ENCODE peak calls at places on chromosomes 11 and 22, in four cellular contexts. One of them, this sample, is unnamed.

GRCh38 chr11:50174189-50174588 is 141.5 kb downstream of the OR4C45 start:
- DNase-seq in lower leg skin: no peak
- DNase-seq in Calu3: no peak
- DNase-seq in body of pancreas: no peak
- DNase-seq in this sample: no peak

GRCh38 chr11:30328676-30329075 is 5.8 kb downstream of the ARL14EP start:
- DNase-seq in lower leg skin: no peak
- DNase-seq in Calu3: no peak
- DNase-seq in body of pancreas: no peak
- DNase-seq in this sample: no peak

GRCh38 chr22:50209893-50210292 is 9.1 kb downstream of the SELENOO start:
- DNase-seq in Calu3: peak; percentile 69
- DNase-seq in body of pancreas: peak; percentile 77
- DNase-seq in lower leg skin: no peak
- DNase-seq in this sample: peak; percentile 61

GRCh38 chr11:68450711-68451110 is 9.8 kb upstream of the PPP6R3 start:
- DNase-seq in body of pancreas: no peak
- DNase-seq in lower leg skin: no peak
- DNase-seq in Calu3: no peak
- DNase-seq in this sample: peak; percentile 54

GRCh38 chr11:69655479-69656394 is 14.8 kb downstream of the CCND1 start:
- DNase-seq in Calu3: no peak
- DNase-seq in lower leg skin: no peak
- DNase-seq in body of pancreas: no peak
- DNase-seq in this sample: peak; percentile 51

GRCh38 chr11:6481012-6481923 is at the start of the genes ARFIP2 and TIMM10B:
- DNase-seq in Calu3: peak; percentile 96
- DNase-seq in body of pancreas: peak; percentile 98
- DNase-seq in lower leg skin: peak; percentile 99
- DNase-seq in this sample: peak; percentile 98

GRCh38 chr11:14425621-14426020 is 66.6 kb upstream of the RRAS2 start:
- DNase-seq in body of pancreas: no peak
- DNase-seq in Calu3: no peak
- DNase-seq in lower leg skin: no peak
- DNase-seq in this sample: no peak

GRCh38 chr22:48169227-48169626 is 1406.8 kb downstream of the TBC1D22A start:
- DNase-seq in body of pancreas: no peak
- DNase-seq in Calu3: no peak
- DNase-seq in lower leg skin: peak; percentile 45
- DNase-seq in this sample: no peak

GRCh38 chr11:85740464-85741400 is 54.7 kb upstream of the CCDC89 start:
- DNase-seq in body of pancreas: no peak
- DNase-seq in lower leg skin: no peak
- DNase-seq in Calu3: no peak
- DNase-seq in this sample: no peak

GRCh38 chr11:1087961-1088926 is 13.6 kb downstream of the MUC2 start:
- DNase-seq in lower leg skin: no peak
- DNase-seq in body of pancreas: no peak
- DNase-seq in Calu3: no peak
- DNase-seq in this sample: peak; percentile 32

DNA sequence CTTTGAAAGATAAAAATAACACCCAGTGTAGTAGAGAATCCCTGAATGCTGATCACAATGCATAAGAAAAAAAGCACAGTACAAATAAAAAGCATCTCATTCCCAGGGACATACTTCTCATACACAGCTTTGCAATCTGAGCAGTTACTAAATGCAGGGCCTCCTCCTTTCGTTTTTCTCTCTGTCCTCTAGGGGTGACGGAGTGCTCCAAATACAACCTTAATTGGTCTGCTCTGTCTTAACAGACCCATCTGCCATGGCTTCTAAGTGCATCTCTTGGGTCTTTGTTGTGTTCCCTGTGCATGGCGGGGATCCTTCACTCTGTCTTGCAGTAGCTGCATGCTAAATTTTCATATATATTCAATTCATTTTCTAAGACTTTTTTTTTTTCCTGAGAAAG is 1114.2 kb upstream of the RAG2 start:
- DNase-seq in lower leg skin: no peak
- DNase-seq in Calu3: no peak
- DNase-seq in body of pancreas: no peak
- DNase-seq in this sample: no peak
- TF ChIP-seq CTCF in lower leg skin: no peak
- TF ChIP-seq CTCF in Calu3: no peak
- TF ChIP-seq CTCF in body of pancreas: no peak
- TF ChIP-seq CTCF in this sample: no peak

DNA sequence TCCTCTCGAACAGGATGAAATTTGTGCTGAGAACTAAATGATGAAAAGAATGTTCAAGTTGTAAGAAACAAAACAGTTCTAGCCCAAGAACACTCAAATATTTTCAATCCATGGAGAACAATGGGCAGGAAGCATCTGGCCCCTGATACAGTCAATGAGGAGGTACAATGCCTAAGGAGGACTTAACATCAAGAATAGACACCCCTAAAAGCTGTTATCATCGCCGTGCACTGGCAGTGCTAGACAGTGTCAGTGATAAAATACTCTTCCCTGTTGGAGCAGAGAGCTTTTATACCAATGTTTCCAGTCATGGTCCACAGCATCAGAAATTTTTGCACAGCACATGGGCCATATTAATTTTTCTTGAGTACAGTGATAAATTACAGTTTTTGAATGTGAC is 20.2 kb upstream of the VSTM5 start:
- DNase-seq in lower leg skin: no peak
- DNase-seq in body of pancreas: no peak
- DNase-seq in Calu3: no peak
- DNase-seq in this sample: no peak
- TF ChIP-seq CTCF in lower leg skin: no peak
- TF ChIP-seq CTCF in body of pancreas: no peak
- TF ChIP-seq CTCF in Calu3: no peak
- TF ChIP-seq CTCF in this sample: no peak

GRCh38 chr11:67317365-67318238 is 14.3 kb downstream of the SSH3 start:
- DNase-seq in Calu3: peak; percentile 97
- DNase-seq in body of pancreas: peak; percentile 98
- DNase-seq in lower leg skin: peak; percentile 99
- DNase-seq in this sample: peak; percentile 94
- TF ChIP-seq CTCF in Calu3: peak; percentile 88
- TF ChIP-seq CTCF in body of pancreas: peak; percentile 100
- TF ChIP-seq CTCF in lower leg skin: peak; percentile 41
- TF ChIP-seq CTCF in this sample: peak; percentile 99

DNA sequence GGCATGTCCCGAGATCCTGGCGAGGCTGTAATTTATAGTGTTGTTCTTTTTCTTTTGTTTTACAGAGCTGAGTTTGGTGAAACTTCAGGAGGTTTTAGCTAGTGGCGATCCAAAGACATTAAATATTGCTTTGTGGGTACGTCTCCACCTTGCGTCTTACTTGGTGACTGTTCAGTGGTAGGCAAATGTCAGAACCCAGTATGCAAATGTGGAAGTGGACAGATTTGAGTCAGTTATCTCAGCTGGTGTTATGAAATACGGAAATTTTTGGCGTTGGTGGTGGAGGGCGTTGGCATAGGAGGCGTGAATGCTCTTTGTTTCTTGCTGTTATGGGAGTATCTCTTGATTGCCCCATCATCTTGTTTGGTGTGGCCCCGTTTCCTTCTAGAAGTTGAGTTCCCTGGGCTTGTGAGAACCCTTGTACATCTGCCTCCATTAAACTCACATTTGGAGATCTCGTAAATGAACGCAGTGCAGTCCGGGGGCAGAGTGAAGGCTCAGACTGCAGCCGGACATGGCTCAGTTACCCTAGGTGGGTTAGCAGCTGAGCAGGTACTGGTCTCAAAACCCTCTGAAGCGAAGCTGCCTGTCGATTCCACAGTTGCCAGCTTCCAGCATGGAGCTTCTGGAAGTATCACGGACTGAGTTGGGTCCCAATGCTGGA is 39.9 kb downstream of the PTPRJ start:
- DNase-seq in lower leg skin: no peak
- DNase-seq in Calu3: no peak
- DNase-seq in body of pancreas: no peak
- DNase-seq in this sample: no peak
- TF ChIP-seq CTCF in lower leg skin: no peak
- TF ChIP-seq CTCF in Calu3: no peak
- TF ChIP-seq CTCF in body of pancreas: peak; percentile 26
- TF ChIP-seq CTCF in this sample: no peak

DNA sequence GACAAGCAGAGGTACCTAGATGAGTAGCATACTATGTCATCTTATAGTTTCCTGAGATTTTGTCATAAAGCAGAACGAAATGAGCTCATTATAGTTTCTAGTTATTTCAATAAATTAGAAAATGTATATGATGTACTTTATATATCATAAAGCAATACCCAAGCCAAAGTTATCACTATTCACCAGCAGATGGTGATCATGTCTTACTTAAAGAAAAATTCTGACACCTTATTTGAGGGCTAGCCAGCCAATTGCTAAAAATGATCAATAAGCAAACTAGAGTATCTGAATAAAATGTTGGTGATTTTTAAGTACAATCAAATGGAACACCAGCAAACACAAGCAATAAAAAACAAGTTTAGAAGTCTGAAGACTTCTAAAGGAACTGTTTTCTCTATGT is 44.1 kb downstream of the RSF1 start:
- DNase-seq in Calu3: no peak
- DNase-seq in lower leg skin: no peak
- DNase-seq in body of pancreas: no peak
- DNase-seq in this sample: no peak
- TF ChIP-seq CTCF in Calu3: no peak
- TF ChIP-seq CTCF in lower leg skin: no peak
- TF ChIP-seq CTCF in body of pancreas: peak; percentile 31
- TF ChIP-seq CTCF in this sample: peak; percentile 28